ENCODE peak calls at places on chromosomes 4 and X, in nine cellular contexts. One of them, this sample, is unnamed.

GRCh38 chr4:112978691-112979472 is 70.6 kb upstream of the ANK2 start:
- DNase-seq in mammary epithelial cell: peak
- DNase-seq in GM20000: no peak
- DNase-seq in sigmoid colon: no peak
- DNase-seq in fibroblast of the aortic adventitia: peak
- DNase-seq in Calu3: no peak
- DNase-seq in endothelial cell: no peak
- DNase-seq in dorsolateral prefrontal cortex: no peak
- DNase-seq in IMR-90: peak
- DNase-seq in this sample: no peak

GRCh38 chr4:56874166-56874565 is 33.5 kb upstream of the REST start:
- DNase-seq in mammary epithelial cell: no peak
- DNase-seq in GM20000: no peak
- DNase-seq in sigmoid colon: no peak
- DNase-seq in fibroblast of the aortic adventitia: no peak
- DNase-seq in Calu3: no peak
- DNase-seq in endothelial cell: no peak
- DNase-seq in dorsolateral prefrontal cortex: no peak
- DNase-seq in IMR-90: no peak
- DNase-seq in this sample: no peak

GRCh38 chrX:153333271-153333670 is 682 bp upstream of the ZNF275 start:
- DNase-seq in mammary epithelial cell: peak
- DNase-seq in GM20000: no peak
- DNase-seq in sigmoid colon: no peak
- DNase-seq in fibroblast of the aortic adventitia: peak
- DNase-seq in Calu3: no peak
- DNase-seq in endothelial cell: no peak
- DNase-seq in dorsolateral prefrontal cortex: no peak
- DNase-seq in IMR-90: peak
- DNase-seq in this sample: no peak

GRCh38 chrX:82816001-82816400 is 692.1 kb upstream of the POU3F4 start:
- DNase-seq in mammary epithelial cell: no peak
- DNase-seq in GM20000: no peak
- DNase-seq in sigmoid colon: no peak
- DNase-seq in fibroblast of the aortic adventitia: no peak
- DNase-seq in Calu3: no peak
- DNase-seq in endothelial cell: no peak
- DNase-seq in dorsolateral prefrontal cortex: no peak
- DNase-seq in IMR-90: no peak
- DNase-seq in this sample: no peak

GRCh38 chr4:123479944-123480343 is 83.3 kb downstream of the SPRY1 start:
- DNase-seq in mammary epithelial cell: peak
- DNase-seq in GM20000: no peak
- DNase-seq in sigmoid colon: no peak
- DNase-seq in fibroblast of the aortic adventitia: no peak
- DNase-seq in Calu3: peak
- DNase-seq in endothelial cell: no peak
- DNase-seq in dorsolateral prefrontal cortex: no peak
- DNase-seq in IMR-90: peak
- DNase-seq in this sample: no peak

GRCh38 chr4:85928775-85929585 is 430.9 kb downstream of the MAPK10 start:
- DNase-seq in mammary epithelial cell: peak
- DNase-seq in GM20000: no peak
- DNase-seq in sigmoid colon: no peak
- DNase-seq in fibroblast of the aortic adventitia: peak
- DNase-seq in Calu3: peak
- DNase-seq in endothelial cell: no peak
- DNase-seq in dorsolateral prefrontal cortex: no peak
- DNase-seq in IMR-90: peak
- DNase-seq in this sample: no peak

GRCh38 chr4:71120831-71121524 is 127.5 kb downstream of the DCK start:
- DNase-seq in mammary epithelial cell: no peak
- DNase-seq in GM20000: no peak
- DNase-seq in sigmoid colon: no peak
- DNase-seq in fibroblast of the aortic adventitia: no peak
- DNase-seq in Calu3: no peak
- DNase-seq in endothelial cell: no peak
- DNase-seq in dorsolateral prefrontal cortex: no peak
- DNase-seq in IMR-90: no peak
- DNase-seq in this sample: no peak

GRCh38 chr4:10151182-10151581 is 34.6 kb upstream of the WDR1 start:
- DNase-seq in mammary epithelial cell: no peak
- DNase-seq in GM20000: no peak
- DNase-seq in sigmoid colon: no peak
- DNase-seq in fibroblast of the aortic adventitia: no peak
- DNase-seq in Calu3: no peak
- DNase-seq in endothelial cell: no peak
- DNase-seq in dorsolateral prefrontal cortex: no peak
- DNase-seq in IMR-90: no peak
- DNase-seq in this sample: no peak

GRCh38 chr4:6332042-6332668 is 62.5 kb downstream of the WFS1 start:
- DNase-seq in mammary epithelial cell: no peak
- DNase-seq in GM20000: peak
- DNase-seq in sigmoid colon: no peak
- DNase-seq in fibroblast of the aortic adventitia: peak
- DNase-seq in Calu3: peak
- DNase-seq in endothelial cell: peak
- DNase-seq in dorsolateral prefrontal cortex: no peak
- DNase-seq in IMR-90: peak
- DNase-seq in this sample: no peak

GRCh38 chrX:122439836-122440235 is 744.2 kb upstream of the GRIA3 start:
- DNase-seq in mammary epithelial cell: no peak
- DNase-seq in GM20000: no peak
- DNase-seq in sigmoid colon: no peak
- DNase-seq in fibroblast of the aortic adventitia: no peak
- DNase-seq in Calu3: no peak
- DNase-seq in endothelial cell: no peak
- DNase-seq in dorsolateral prefrontal cortex: no peak
- DNase-seq in IMR-90: no peak
- DNase-seq in this sample: no peak

DNA sequence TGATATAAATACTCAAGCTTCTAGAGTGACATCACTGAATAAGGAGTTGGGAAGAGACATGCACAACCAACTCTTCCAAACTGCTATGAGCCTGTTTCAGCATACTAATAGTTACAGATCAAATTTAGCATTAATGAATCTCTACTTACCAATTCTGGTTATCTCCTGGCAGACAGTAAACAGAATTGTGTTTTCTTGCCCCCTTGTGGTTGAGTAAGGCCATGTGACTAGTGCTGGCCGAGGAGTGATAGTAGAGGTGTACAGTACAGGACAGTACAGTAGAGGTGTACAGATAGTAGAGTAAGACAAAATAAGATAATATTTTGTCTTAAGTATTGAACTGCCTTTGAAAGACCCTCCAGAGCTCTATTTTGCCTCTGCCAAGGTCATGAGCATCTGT is 681.4 kb downstream of the GABRG1 start:
- DNase-seq in mammary epithelial cell: peak
- DNase-seq in GM20000: no peak
- DNase-seq in sigmoid colon: no peak
- DNase-seq in fibroblast of the aortic adventitia: no peak
- DNase-seq in Calu3: no peak
- DNase-seq in endothelial cell: no peak
- DNase-seq in dorsolateral prefrontal cortex: no peak
- DNase-seq in IMR-90: no peak
- DNase-seq in this sample: no peak
- TF ChIP-seq CTCF in mammary epithelial cell: peak
- TF ChIP-seq CTCF in GM20000: no peak
- TF ChIP-seq CTCF in sigmoid colon: peak
- TF ChIP-seq CTCF in fibroblast of the aortic adventitia: no peak
- TF ChIP-seq CTCF in Calu3: peak
- TF ChIP-seq CTCF in endothelial cell: no peak
- TF ChIP-seq CTCF in dorsolateral prefrontal cortex: peak
- TF ChIP-seq CTCF in IMR-90: no peak
- TF ChIP-seq CTCF in this sample: no peak

DNA sequence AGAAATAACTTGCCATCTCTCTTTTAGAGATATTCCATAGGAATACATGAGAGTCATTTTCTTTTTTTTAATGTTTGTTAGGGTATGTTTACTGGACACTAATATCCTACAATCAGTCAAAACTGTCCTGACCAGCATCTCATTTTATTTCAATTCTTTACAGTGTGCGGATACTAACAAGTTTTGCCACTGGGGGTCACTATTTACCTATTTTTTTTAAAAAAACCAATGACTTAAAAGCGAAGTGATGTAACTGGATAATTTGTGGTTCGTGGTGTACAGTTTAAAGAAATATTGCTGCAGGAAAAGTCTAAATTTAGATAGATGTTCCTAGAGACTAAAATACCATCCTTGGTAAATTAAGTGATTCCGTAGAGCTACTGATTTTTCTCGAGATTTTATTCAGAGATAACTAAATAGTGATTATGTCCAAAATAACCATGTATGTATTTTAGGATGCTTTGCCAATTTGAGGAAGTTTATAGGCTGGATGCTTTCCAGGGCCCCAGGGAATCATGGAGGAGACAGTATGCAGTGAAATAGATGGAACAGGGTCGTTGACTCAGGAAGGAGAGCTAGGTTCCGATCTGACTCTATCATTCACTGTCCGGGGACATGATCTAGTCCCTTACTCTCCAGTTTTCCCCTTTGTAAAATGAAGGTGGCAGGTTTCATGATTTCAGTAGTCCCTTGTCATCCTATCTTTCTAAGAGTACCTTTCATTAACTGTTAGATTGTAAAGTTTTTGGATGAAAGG is 34.0 kb upstream of the GNPDA2 start:
- DNase-seq in mammary epithelial cell: peak
- DNase-seq in GM20000: peak
- DNase-seq in sigmoid colon: no peak
- DNase-seq in fibroblast of the aortic adventitia: peak
- DNase-seq in Calu3: peak
- DNase-seq in endothelial cell: peak
- DNase-seq in dorsolateral prefrontal cortex: no peak
- DNase-seq in IMR-90: peak
- DNase-seq in this sample: no peak
- TF ChIP-seq CTCF in mammary epithelial cell: peak
- TF ChIP-seq CTCF in GM20000: peak
- TF ChIP-seq CTCF in sigmoid colon: peak
- TF ChIP-seq CTCF in fibroblast of the aortic adventitia: peak
- TF ChIP-seq CTCF in Calu3: peak
- TF ChIP-seq CTCF in endothelial cell: peak
- TF ChIP-seq CTCF in dorsolateral prefrontal cortex: peak
- TF ChIP-seq CTCF in IMR-90: peak
- TF ChIP-seq CTCF in this sample: peak

DNA sequence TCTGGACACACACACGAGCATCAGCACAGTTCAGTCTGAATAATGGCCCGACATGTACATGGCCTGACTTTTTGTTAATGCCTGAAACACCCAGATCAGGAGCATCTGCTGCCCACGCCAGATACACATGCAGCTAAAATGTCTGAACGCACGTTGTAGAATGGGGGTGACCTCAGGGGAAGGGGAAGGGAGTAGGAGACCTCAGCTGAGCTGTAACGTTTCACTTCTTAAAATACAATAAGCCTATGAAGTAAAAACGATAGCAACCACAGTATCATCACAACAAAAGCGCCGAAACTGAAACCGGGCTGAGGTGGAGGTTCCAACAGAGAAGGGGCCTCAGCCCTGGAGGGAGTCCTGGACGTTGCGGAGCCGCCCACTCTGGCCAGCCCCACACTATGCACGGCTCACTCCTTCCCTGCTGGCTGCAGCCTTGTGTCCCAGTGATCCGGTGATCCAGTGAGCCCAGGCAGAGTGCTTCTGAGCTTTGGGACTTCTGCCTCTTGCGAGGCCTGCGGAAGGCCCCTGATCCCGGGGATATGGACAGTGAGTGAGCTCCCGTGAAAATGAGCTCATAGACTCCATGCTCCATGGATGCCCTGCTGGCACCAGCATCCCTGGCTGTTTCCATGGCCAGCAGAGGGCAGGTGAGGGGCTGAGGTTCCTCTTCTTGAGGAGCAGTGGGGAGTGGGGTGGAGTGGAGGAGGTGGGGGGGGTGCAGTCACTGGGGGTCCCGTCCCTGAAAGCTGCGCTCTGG is 52.0 kb downstream of the HMX1 start:
- DNase-seq in mammary epithelial cell: no peak
- DNase-seq in GM20000: no peak
- DNase-seq in sigmoid colon: peak
- DNase-seq in fibroblast of the aortic adventitia: no peak
- DNase-seq in Calu3: no peak
- DNase-seq in endothelial cell: no peak
- DNase-seq in dorsolateral prefrontal cortex: no peak
- DNase-seq in IMR-90: no peak
- DNase-seq in this sample: no peak
- TF ChIP-seq CTCF in mammary epithelial cell: no peak
- TF ChIP-seq CTCF in GM20000: no peak
- TF ChIP-seq CTCF in sigmoid colon: no peak
- TF ChIP-seq CTCF in fibroblast of the aortic adventitia: no peak
- TF ChIP-seq CTCF in Calu3: no peak
- TF ChIP-seq CTCF in endothelial cell: no peak
- TF ChIP-seq CTCF in dorsolateral prefrontal cortex: no peak
- TF ChIP-seq CTCF in IMR-90: no peak
- TF ChIP-seq CTCF in this sample: no peak

DNA sequence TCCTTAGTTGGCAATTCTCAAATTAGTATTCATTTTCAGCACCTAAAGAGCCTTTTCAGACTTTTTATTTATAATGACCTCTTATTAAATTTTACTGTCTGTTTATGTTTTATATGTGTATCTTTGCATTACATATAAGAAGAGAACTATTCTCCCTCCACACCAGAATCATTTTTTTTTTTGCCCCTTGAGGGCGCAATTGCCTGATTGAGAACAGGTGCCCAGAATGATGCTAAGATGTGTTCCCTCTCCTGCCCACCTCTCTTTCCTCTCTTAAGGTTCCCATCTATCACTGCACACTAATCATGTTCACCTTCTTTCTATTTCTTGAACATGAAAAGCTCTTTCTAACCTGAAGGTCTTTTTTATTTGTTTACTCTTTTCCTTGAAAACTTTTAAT is 44.2 kb upstream of the ADAM29 start:
- DNase-seq in mammary epithelial cell: no peak
- DNase-seq in GM20000: peak
- DNase-seq in sigmoid colon: no peak
- DNase-seq in fibroblast of the aortic adventitia: peak
- DNase-seq in Calu3: peak
- DNase-seq in endothelial cell: no peak
- DNase-seq in dorsolateral prefrontal cortex: no peak
- DNase-seq in IMR-90: no peak
- DNase-seq in this sample: no peak
- TF ChIP-seq CTCF in mammary epithelial cell: peak
- TF ChIP-seq CTCF in GM20000: no peak
- TF ChIP-seq CTCF in sigmoid colon: no peak
- TF ChIP-seq CTCF in fibroblast of the aortic adventitia: no peak
- TF ChIP-seq CTCF in Calu3: no peak
- TF ChIP-seq CTCF in endothelial cell: no peak
- TF ChIP-seq CTCF in dorsolateral prefrontal cortex: no peak
- TF ChIP-seq CTCF in IMR-90: no peak
- TF ChIP-seq CTCF in this sample: no peak

GRCh38 chr4:163048447-163048846 is 118.2 kb downstream of the NAF1 start:
- DNase-seq in mammary epithelial cell: peak
- DNase-seq in GM20000: peak
- DNase-seq in sigmoid colon: no peak
- DNase-seq in fibroblast of the aortic adventitia: peak
- DNase-seq in Calu3: peak
- DNase-seq in endothelial cell: peak
- DNase-seq in dorsolateral prefrontal cortex: no peak
- DNase-seq in IMR-90: peak
- DNase-seq in this sample: no peak
- TF ChIP-seq CTCF in mammary epithelial cell: peak
- TF ChIP-seq CTCF in GM20000: peak
- TF ChIP-seq CTCF in sigmoid colon: no peak
- TF ChIP-seq CTCF in fibroblast of the aortic adventitia: peak
- TF ChIP-seq CTCF in Calu3: no peak
- TF ChIP-seq CTCF in endothelial cell: peak
- TF ChIP-seq CTCF in dorsolateral prefrontal cortex: peak
- TF ChIP-seq CTCF in IMR-90: peak
- TF ChIP-seq CTCF in this sample: peak

GRCh38 chrX:96807318-96807717 is 76.4 kb upstream of the RPA4 start:
- DNase-seq in mammary epithelial cell: no peak
- DNase-seq in GM20000: no peak
- DNase-seq in sigmoid colon: no peak
- DNase-seq in fibroblast of the aortic adventitia: no peak
- DNase-seq in Calu3: no peak
- DNase-seq in endothelial cell: no peak
- DNase-seq in dorsolateral prefrontal cortex: no peak
- DNase-seq in IMR-90: no peak
- DNase-seq in this sample: no peak
- TF ChIP-seq CTCF in mammary epithelial cell: no peak
- TF ChIP-seq CTCF in GM20000: no peak
- TF ChIP-seq CTCF in sigmoid colon: no peak
- TF ChIP-seq CTCF in fibroblast of the aortic adventitia: no peak
- TF ChIP-seq CTCF in Calu3: no peak
- TF ChIP-seq CTCF in endothelial cell: no peak
- TF ChIP-seq CTCF in dorsolateral prefrontal cortex: no peak
- TF ChIP-seq CTCF in IMR-90: no peak
- TF ChIP-seq CTCF in this sample: no peak

This sample was measured in gastrocnemius medialis.